ENCODE peak calls at places on chromosomes 11 and 22, in eight cellular contexts. One of them, this sample, is unnamed.

GRCh38 chr11:61744181-61744580 is 8.3 kb upstream of the MYRF start:
- DNase-seq in effector memory CD8-positive, alpha-beta T cell: no peak
- DNase-seq in effector CD8-positive, alpha-beta T cell: no peak
- DNase-seq in DMS 273 treated with DMSO at 0.1 percent for 48 hours: no peak
- DNase-seq in naive thymus-derived CD8-positive, alpha-beta T cell: no peak
- DNase-seq in HEK293T: no peak
- DNase-seq in left lobe of liver: no peak
- DNase-seq in ovary: no peak
- DNase-seq in this sample: no peak

GRCh38 chr11:34600339-34601084 is 20.4 kb upstream of the EHF start:
- DNase-seq in DMS 273 treated with DMSO at 0.1 percent for 48 hours: no peak
- DNase-seq in effector memory CD8-positive, alpha-beta T cell: no peak
- DNase-seq in ovary: no peak
- DNase-seq in effector CD8-positive, alpha-beta T cell: no peak
- DNase-seq in naive thymus-derived CD8-positive, alpha-beta T cell: no peak
- DNase-seq in left lobe of liver: peak; percentile 62
- DNase-seq in HEK293T: no peak
- DNase-seq in this sample: no peak

GRCh38 chr22:45709866-45710265 is 38.2 kb downstream of the ATXN10 start:
- DNase-seq in effector memory CD8-positive, alpha-beta T cell: no peak
- DNase-seq in naive thymus-derived CD8-positive, alpha-beta T cell: no peak
- DNase-seq in ovary: no peak
- DNase-seq in effector CD8-positive, alpha-beta T cell: no peak
- DNase-seq in HEK293T: no peak
- DNase-seq in left lobe of liver: no peak
- DNase-seq in DMS 273 treated with DMSO at 0.1 percent for 48 hours: no peak
- DNase-seq in this sample: no peak

GRCh38 chr11:289145-289705 is 299 bp downstream of the PGGHG start:
- DNase-seq in DMS 273 treated with DMSO at 0.1 percent for 48 hours: no peak
- DNase-seq in left lobe of liver: peak; percentile 45
- DNase-seq in ovary: no peak
- DNase-seq in effector memory CD8-positive, alpha-beta T cell: no peak
- DNase-seq in effector CD8-positive, alpha-beta T cell: peak; percentile 57
- DNase-seq in HEK293T: no peak
- DNase-seq in naive thymus-derived CD8-positive, alpha-beta T cell: peak; percentile 83
- DNase-seq in this sample: peak; percentile 11

GRCh38 chr22:33971561-33971961 is 51.3 kb upstream of the LARGE1 start:
- DNase-seq in naive thymus-derived CD8-positive, alpha-beta T cell: no peak
- DNase-seq in left lobe of liver: no peak
- DNase-seq in HEK293T: no peak
- DNase-seq in effector memory CD8-positive, alpha-beta T cell: no peak
- DNase-seq in ovary: no peak
- DNase-seq in DMS 273 treated with DMSO at 0.1 percent for 48 hours: no peak
- DNase-seq in effector CD8-positive, alpha-beta T cell: no peak
- DNase-seq in this sample: no peak

GRCh38 chr11:26964335-26964734 is 29.6 kb upstream of the FIBIN start:
- DNase-seq in left lobe of liver: no peak
- DNase-seq in ovary: no peak
- DNase-seq in HEK293T: no peak
- DNase-seq in DMS 273 treated with DMSO at 0.1 percent for 48 hours: no peak
- DNase-seq in naive thymus-derived CD8-positive, alpha-beta T cell: no peak
- DNase-seq in effector memory CD8-positive, alpha-beta T cell: no peak
- DNase-seq in effector CD8-positive, alpha-beta T cell: no peak
- DNase-seq in this sample: no peak

GRCh38 chr11:81245791-81246190 is 1487.9 kb downstream of the FAM181B start:
- DNase-seq in effector CD8-positive, alpha-beta T cell: no peak
- DNase-seq in left lobe of liver: no peak
- DNase-seq in effector memory CD8-positive, alpha-beta T cell: no peak
- DNase-seq in HEK293T: no peak
- DNase-seq in DMS 273 treated with DMSO at 0.1 percent for 48 hours: no peak
- DNase-seq in ovary: no peak
- DNase-seq in naive thymus-derived CD8-positive, alpha-beta T cell: no peak
- DNase-seq in this sample: no peak

GRCh38 chr11:105469931-105470330 is 139.9 kb upstream of the GRIA4 start:
- DNase-seq in naive thymus-derived CD8-positive, alpha-beta T cell: no peak
- DNase-seq in ovary: no peak
- DNase-seq in DMS 273 treated with DMSO at 0.1 percent for 48 hours: no peak
- DNase-seq in HEK293T: no peak
- DNase-seq in effector memory CD8-positive, alpha-beta T cell: no peak
- DNase-seq in left lobe of liver: no peak
- DNase-seq in effector CD8-positive, alpha-beta T cell: no peak
- DNase-seq in this sample: no peak

GRCh38 chr11:2444301-2445106 is at the start of the genes KCNQ1 and TRPM5:
- DNase-seq in HEK293T: peak; percentile 83
- DNase-seq in ovary: no peak
- DNase-seq in left lobe of liver: no peak
- DNase-seq in effector memory CD8-positive, alpha-beta T cell: peak; percentile 35
- DNase-seq in naive thymus-derived CD8-positive, alpha-beta T cell: peak; percentile 92
- DNase-seq in DMS 273 treated with DMSO at 0.1 percent for 48 hours: no peak
- DNase-seq in effector CD8-positive, alpha-beta T cell: peak; percentile 80
- DNase-seq in this sample: peak; percentile 53

GRCh38 chr22:46829140-46829891 is 66.9 kb downstream of the TBC1D22A start:
- DNase-seq in effector memory CD8-positive, alpha-beta T cell: no peak
- DNase-seq in HEK293T: no peak
- DNase-seq in DMS 273 treated with DMSO at 0.1 percent for 48 hours: peak; percentile 1
- DNase-seq in ovary: no peak
- DNase-seq in effector CD8-positive, alpha-beta T cell: no peak
- DNase-seq in left lobe of liver: no peak
- DNase-seq in naive thymus-derived CD8-positive, alpha-beta T cell: no peak
- DNase-seq in this sample: no peak

GRCh38 chr11:69475141-69475865 is 6.2 kb upstream of the LINC01488 start:
- DNase-seq in effector memory CD8-positive, alpha-beta T cell: no peak
- DNase-seq in effector CD8-positive, alpha-beta T cell: no peak
- DNase-seq in DMS 273 treated with DMSO at 0.1 percent for 48 hours: no peak
- DNase-seq in naive thymus-derived CD8-positive, alpha-beta T cell: no peak
- DNase-seq in left lobe of liver: no peak
- DNase-seq in ovary: no peak
- DNase-seq in HEK293T: no peak
- DNase-seq in this sample: no peak

GRCh38 chr11:74725701-74726100 is 5.5 kb downstream of the CHRDL2 start:
- DNase-seq in effector memory CD8-positive, alpha-beta T cell: no peak
- DNase-seq in naive thymus-derived CD8-positive, alpha-beta T cell: no peak
- DNase-seq in left lobe of liver: no peak
- DNase-seq in effector CD8-positive, alpha-beta T cell: no peak
- DNase-seq in HEK293T: no peak
- DNase-seq in ovary: no peak
- DNase-seq in DMS 273 treated with DMSO at 0.1 percent for 48 hours: no peak
- DNase-seq in this sample: no peak

GRCh38 chr22:20583471-20583922 is 76.1 kb downstream of the MED15 start:
- DNase-seq in ovary: no peak
- DNase-seq in effector memory CD8-positive, alpha-beta T cell: no peak
- DNase-seq in left lobe of liver: no peak
- DNase-seq in effector CD8-positive, alpha-beta T cell: no peak
- DNase-seq in HEK293T: no peak
- DNase-seq in DMS 273 treated with DMSO at 0.1 percent for 48 hours: no peak
- DNase-seq in naive thymus-derived CD8-positive, alpha-beta T cell: no peak
- DNase-seq in this sample: peak; percentile 35

GRCh38 chr11:64722141-64723050 is 601 bp downstream of the NRXN2 start:
- DNase-seq in left lobe of liver: no peak
- DNase-seq in ovary: no peak
- DNase-seq in effector CD8-positive, alpha-beta T cell: no peak
- DNase-seq in HEK293T: no peak
- DNase-seq in DMS 273 treated with DMSO at 0.1 percent for 48 hours: no peak
- DNase-seq in naive thymus-derived CD8-positive, alpha-beta T cell: no peak
- DNase-seq in effector memory CD8-positive, alpha-beta T cell: no peak
- DNase-seq in this sample: no peak

GRCh38 chr22:45612451-45612901 is 59.2 kb upstream of the ATXN10 start:
- DNase-seq in left lobe of liver: no peak
- DNase-seq in ovary: peak; percentile 19
- DNase-seq in effector CD8-positive, alpha-beta T cell: no peak
- DNase-seq in HEK293T: no peak
- DNase-seq in naive thymus-derived CD8-positive, alpha-beta T cell: no peak
- DNase-seq in DMS 273 treated with DMSO at 0.1 percent for 48 hours: peak; percentile 45
- DNase-seq in effector memory CD8-positive, alpha-beta T cell: no peak
- DNase-seq in this sample: no peak

GRCh38 chr11:34357646-34358257 is at the start of gene ABTB2:
- DNase-seq in left lobe of liver: peak; percentile 99
- DNase-seq in naive thymus-derived CD8-positive, alpha-beta T cell: peak; percentile 98
- DNase-seq in HEK293T: peak; percentile 95
- DNase-seq in ovary: peak; percentile 98
- DNase-seq in effector memory CD8-positive, alpha-beta T cell: peak; percentile 97
- DNase-seq in DMS 273 treated with DMSO at 0.1 percent for 48 hours: peak; percentile 84
- DNase-seq in effector CD8-positive, alpha-beta T cell: peak; percentile 92
- DNase-seq in this sample: peak; percentile 99

GRCh38 chr11:46006418-46007070 is 84.1 kb downstream of the LARGE2 start:
- DNase-seq in DMS 273 treated with DMSO at 0.1 percent for 48 hours: peak; percentile 7
- DNase-seq in left lobe of liver: no peak
- DNase-seq in naive thymus-derived CD8-positive, alpha-beta T cell: no peak
- DNase-seq in ovary: no peak
- DNase-seq in effector memory CD8-positive, alpha-beta T cell: peak; percentile 33
- DNase-seq in effector CD8-positive, alpha-beta T cell: no peak
- DNase-seq in HEK293T: peak; percentile 67
- DNase-seq in this sample: peak; percentile 33

GRCh38 chr22:41178425-41178975 is 26.6 kb upstream of the L3MBTL2 start:
- DNase-seq in left lobe of liver: peak; percentile 89
- DNase-seq in naive thymus-derived CD8-positive, alpha-beta T cell: no peak
- DNase-seq in HEK293T: no peak
- DNase-seq in effector memory CD8-positive, alpha-beta T cell: no peak
- DNase-seq in ovary: peak; percentile 52
- DNase-seq in DMS 273 treated with DMSO at 0.1 percent for 48 hours: no peak
- DNase-seq in effector CD8-positive, alpha-beta T cell: no peak
- DNase-seq in this sample: no peak

GRCh38 chr22:38401336-38402084 is 53.5 kb downstream of the KCNJ4 start:
- DNase-seq in DMS 273 treated with DMSO at 0.1 percent for 48 hours: no peak
- DNase-seq in ovary: no peak
- DNase-seq in left lobe of liver: no peak
- DNase-seq in naive thymus-derived CD8-positive, alpha-beta T cell: no peak
- DNase-seq in effector memory CD8-positive, alpha-beta T cell: no peak
- DNase-seq in HEK293T: peak; percentile 33
- DNase-seq in effector CD8-positive, alpha-beta T cell: no peak
- DNase-seq in this sample: no peak

GRCh38 chr11:72221386-72221785 is 3.2 kb upstream of the INPPL1 start:
- DNase-seq in left lobe of liver: peak; percentile 43
- DNase-seq in naive thymus-derived CD8-positive, alpha-beta T cell: no peak
- DNase-seq in DMS 273 treated with DMSO at 0.1 percent for 48 hours: no peak
- DNase-seq in effector CD8-positive, alpha-beta T cell: no peak
- DNase-seq in ovary: no peak
- DNase-seq in effector memory CD8-positive, alpha-beta T cell: no peak
- DNase-seq in HEK293T: no peak
- DNase-seq in this sample: no peak

GRCh38 chr22:19118601-19118880 is 3.7 kb downstream of the DGCR2 start:
- DNase-seq in left lobe of liver: no peak
- DNase-seq in DMS 273 treated with DMSO at 0.1 percent for 48 hours: no peak
- DNase-seq in effector CD8-positive, alpha-beta T cell: no peak
- DNase-seq in effector memory CD8-positive, alpha-beta T cell: no peak
- DNase-seq in HEK293T: no peak
- DNase-seq in naive thymus-derived CD8-positive, alpha-beta T cell: no peak
- DNase-seq in ovary: no peak
- DNase-seq in this sample: no peak

GRCh38 chr11:65416341-65417185 is 6.0 kb upstream of the NEAT1 start:
- DNase-seq in effector memory CD8-positive, alpha-beta T cell: peak; percentile 94
- DNase-seq in DMS 273 treated with DMSO at 0.1 percent for 48 hours: no peak
- DNase-seq in ovary: peak; percentile 89
- DNase-seq in effector CD8-positive, alpha-beta T cell: peak; percentile 89
- DNase-seq in left lobe of liver: peak; percentile 94
- DNase-seq in naive thymus-derived CD8-positive, alpha-beta T cell: peak; percentile 96
- DNase-seq in HEK293T: peak; percentile 89
- DNase-seq in this sample: peak; percentile 90

GRCh38 chr22:50469377-50470305 is 5.2 kb downstream of the SBF1 start:
- DNase-seq in left lobe of liver: no peak
- DNase-seq in HEK293T: no peak
- DNase-seq in effector memory CD8-positive, alpha-beta T cell: peak; percentile 98
- DNase-seq in effector CD8-positive, alpha-beta T cell: peak; percentile 86
- DNase-seq in DMS 273 treated with DMSO at 0.1 percent for 48 hours: peak; percentile 86
- DNase-seq in ovary: no peak
- DNase-seq in naive thymus-derived CD8-positive, alpha-beta T cell: peak; percentile 100
- DNase-seq in this sample: peak; percentile 61

GRCh38 chr22:49944399-49944891 is 16.1 kb upstream of the PIM3 start:
- DNase-seq in naive thymus-derived CD8-positive, alpha-beta T cell: no peak
- DNase-seq in effector CD8-positive, alpha-beta T cell: no peak
- DNase-seq in HEK293T: no peak
- DNase-seq in effector memory CD8-positive, alpha-beta T cell: no peak
- DNase-seq in ovary: no peak
- DNase-seq in left lobe of liver: no peak
- DNase-seq in DMS 273 treated with DMSO at 0.1 percent for 48 hours: no peak
- DNase-seq in this sample: no peak

GRCh38 chr22:24894998-24895397 is 51.5 kb downstream of the LHFPL7 start:
- DNase-seq in naive thymus-derived CD8-positive, alpha-beta T cell: no peak
- DNase-seq in DMS 273 treated with DMSO at 0.1 percent for 48 hours: peak; percentile 22
- DNase-seq in HEK293T: no peak
- DNase-seq in left lobe of liver: peak; percentile 78
- DNase-seq in effector memory CD8-positive, alpha-beta T cell: no peak
- DNase-seq in effector CD8-positive, alpha-beta T cell: no peak
- DNase-seq in ovary: peak; percentile 77
- DNase-seq in this sample: no peak

GRCh38 chr22:47623056-47623739 is 860.7 kb downstream of the TBC1D22A start:
- DNase-seq in ovary: no peak
- DNase-seq in DMS 273 treated with DMSO at 0.1 percent for 48 hours: no peak
- DNase-seq in HEK293T: no peak
- DNase-seq in effector memory CD8-positive, alpha-beta T cell: no peak
- DNase-seq in left lobe of liver: peak; percentile 24
- DNase-seq in naive thymus-derived CD8-positive, alpha-beta T cell: no peak
- DNase-seq in effector CD8-positive, alpha-beta T cell: no peak
- DNase-seq in this sample: no peak

GRCh38 chr11:122045181-122045586 is 70.8 kb downstream of the BLID start:
- DNase-seq in effector memory CD8-positive, alpha-beta T cell: no peak
- DNase-seq in left lobe of liver: no peak
- DNase-seq in effector CD8-positive, alpha-beta T cell: no peak
- DNase-seq in ovary: no peak
- DNase-seq in HEK293T: no peak
- DNase-seq in naive thymus-derived CD8-positive, alpha-beta T cell: no peak
- DNase-seq in DMS 273 treated with DMSO at 0.1 percent for 48 hours: no peak
- DNase-seq in this sample: no peak

GRCh38 chr22:28232231-28232630 is 313.2 kb upstream of the PITPNB start:
- DNase-seq in DMS 273 treated with DMSO at 0.1 percent for 48 hours: no peak
- DNase-seq in ovary: no peak
- DNase-seq in naive thymus-derived CD8-positive, alpha-beta T cell: no peak
- DNase-seq in left lobe of liver: no peak
- DNase-seq in effector CD8-positive, alpha-beta T cell: no peak
- DNase-seq in HEK293T: no peak
- DNase-seq in effector memory CD8-positive, alpha-beta T cell: no peak
- DNase-seq in this sample: no peak

GRCh38 chr11:122028561-122028960 is 87.5 kb downstream of the BLID start:
- DNase-seq in effector memory CD8-positive, alpha-beta T cell: no peak
- DNase-seq in effector CD8-positive, alpha-beta T cell: no peak
- DNase-seq in left lobe of liver: no peak
- DNase-seq in ovary: no peak
- DNase-seq in naive thymus-derived CD8-positive, alpha-beta T cell: no peak
- DNase-seq in DMS 273 treated with DMSO at 0.1 percent for 48 hours: no peak
- DNase-seq in HEK293T: no peak
- DNase-seq in this sample: no peak

GRCh38 chr11:11027271-11027670 is 169.4 kb upstream of the ZBED5 start:
- DNase-seq in naive thymus-derived CD8-positive, alpha-beta T cell: no peak
- DNase-seq in HEK293T: no peak
- DNase-seq in DMS 273 treated with DMSO at 0.1 percent for 48 hours: no peak
- DNase-seq in ovary: no peak
- DNase-seq in left lobe of liver: no peak
- DNase-seq in effector memory CD8-positive, alpha-beta T cell: no peak
- DNase-seq in effector CD8-positive, alpha-beta T cell: no peak
- DNase-seq in this sample: no peak

GRCh38 chr11:128380280-128380604 is 207.1 kb downstream of the ETS1 start:
- DNase-seq in HEK293T: no peak
- DNase-seq in naive thymus-derived CD8-positive, alpha-beta T cell: no peak
- DNase-seq in left lobe of liver: no peak
- DNase-seq in effector CD8-positive, alpha-beta T cell: no peak
- DNase-seq in DMS 273 treated with DMSO at 0.1 percent for 48 hours: no peak
- DNase-seq in effector memory CD8-positive, alpha-beta T cell: no peak
- DNase-seq in ovary: no peak
- DNase-seq in this sample: no peak

GRCh38 chr22:31901388-31902137 is 42.8 kb upstream of the YWHAH start:
- DNase-seq in effector memory CD8-positive, alpha-beta T cell: no peak
- DNase-seq in ovary: no peak
- DNase-seq in effector CD8-positive, alpha-beta T cell: no peak
- DNase-seq in DMS 273 treated with DMSO at 0.1 percent for 48 hours: no peak
- DNase-seq in left lobe of liver: no peak
- DNase-seq in HEK293T: no peak
- DNase-seq in naive thymus-derived CD8-positive, alpha-beta T cell: no peak
- DNase-seq in this sample: no peak

GRCh38 chr11:14645247-14645912 is 1.8 kb downstream of the PDE3B start:
- DNase-seq in HEK293T: no peak
- DNase-seq in effector memory CD8-positive, alpha-beta T cell: no peak
- DNase-seq in left lobe of liver: no peak
- DNase-seq in DMS 273 treated with DMSO at 0.1 percent for 48 hours: no peak
- DNase-seq in ovary: no peak
- DNase-seq in effector CD8-positive, alpha-beta T cell: no peak
- DNase-seq in naive thymus-derived CD8-positive, alpha-beta T cell: no peak
- DNase-seq in this sample: no peak

GRCh38 chr11:86370922-86371614 is 3.6 kb upstream of the CCDC81 start:
- DNase-seq in HEK293T: no peak
- DNase-seq in left lobe of liver: no peak
- DNase-seq in naive thymus-derived CD8-positive, alpha-beta T cell: no peak
- DNase-seq in effector CD8-positive, alpha-beta T cell: no peak
- DNase-seq in ovary: no peak
- DNase-seq in effector memory CD8-positive, alpha-beta T cell: no peak
- DNase-seq in DMS 273 treated with DMSO at 0.1 percent for 48 hours: no peak
- DNase-seq in this sample: no peak

This sample was measured in WERI-Rb-1.